ENCODE peak calls at places on chromosomes 13 and 19, in five cellular contexts. One of them, this sample, is unnamed.

GRCh38 chr13:39665763-39666162 is 10.3 kb downstream of the COG6 start:
- DNase-seq in psoas muscle: no peak
- DNase-seq in effector memory CD4-positive, alpha-beta T cell: no peak
- DNase-seq in IMR-90: no peak
- DNase-seq in colonic mucosa: no peak
- DNase-seq in this sample: no peak

GRCh38 chr19:2274937-2275535 is 6.9 kb downstream of the PEAK3 start:
- DNase-seq in psoas muscle: peak; percentile 84
- DNase-seq in effector memory CD4-positive, alpha-beta T cell: no peak
- DNase-seq in IMR-90: peak; percentile 64
- DNase-seq in colonic mucosa: peak; percentile 85
- DNase-seq in this sample: peak; percentile 59

GRCh38 chr13:40656358-40656757 is 10.1 kb downstream of the FOXO1 start:
- DNase-seq in psoas muscle: no peak
- DNase-seq in effector memory CD4-positive, alpha-beta T cell: no peak
- DNase-seq in IMR-90: no peak
- DNase-seq in colonic mucosa: no peak
- DNase-seq in this sample: no peak

GRCh38 chr13:31968473-31968872 is 63.1 kb upstream of the FRY start:
- DNase-seq in psoas muscle: no peak
- DNase-seq in effector memory CD4-positive, alpha-beta T cell: no peak
- DNase-seq in IMR-90: no peak
- DNase-seq in colonic mucosa: peak; percentile 55
- DNase-seq in this sample: no peak

GRCh38 chr13:48222358-48223015 is 10.5 kb upstream of the ITM2B start:
- DNase-seq in psoas muscle: peak; percentile 67
- DNase-seq in effector memory CD4-positive, alpha-beta T cell: no peak
- DNase-seq in IMR-90: peak; percentile 42
- DNase-seq in colonic mucosa: no peak
- DNase-seq in this sample: peak; percentile 73

GRCh38 chr13:20590568-20590967 is 23.6 kb downstream of the IFT88 start:
- DNase-seq in psoas muscle: no peak
- DNase-seq in effector memory CD4-positive, alpha-beta T cell: no peak
- DNase-seq in IMR-90: no peak
- DNase-seq in colonic mucosa: peak; percentile 45
- DNase-seq in this sample: no peak

GRCh38 chr13:113545931-113546516 is 38.5 kb upstream of the TFDP1 start:
- DNase-seq in psoas muscle: no peak
- DNase-seq in effector memory CD4-positive, alpha-beta T cell: no peak
- DNase-seq in IMR-90: no peak
- DNase-seq in colonic mucosa: no peak
- DNase-seq in this sample: peak; percentile 59

GRCh38 chr13:78176880-78177279 is 258.2 kb upstream of the EDNRB start:
- DNase-seq in psoas muscle: no peak
- DNase-seq in effector memory CD4-positive, alpha-beta T cell: no peak
- DNase-seq in IMR-90: no peak
- DNase-seq in colonic mucosa: no peak
- DNase-seq in this sample: no peak

GRCh38 chr13:32443111-32443510 is 15.2 kb upstream of the N4BP2L1 start:
- DNase-seq in psoas muscle: no peak
- DNase-seq in effector memory CD4-positive, alpha-beta T cell: peak; percentile 5
- DNase-seq in IMR-90: peak; percentile 23
- DNase-seq in colonic mucosa: no peak
- DNase-seq in this sample: no peak

GRCh38 chr13:74641586-74641985 is 507.4 kb upstream of the KLF12 start:
- DNase-seq in psoas muscle: no peak
- DNase-seq in effector memory CD4-positive, alpha-beta T cell: no peak
- DNase-seq in IMR-90: peak; percentile 74
- DNase-seq in colonic mucosa: no peak
- DNase-seq in this sample: no peak

GRCh38 chr19:21321134-21321533 is 8.1 kb downstream of the ZNF708 start:
- DNase-seq in psoas muscle: no peak
- DNase-seq in effector memory CD4-positive, alpha-beta T cell: no peak
- DNase-seq in IMR-90: no peak
- DNase-seq in colonic mucosa: no peak
- DNase-seq in this sample: no peak

GRCh38 chr13:71611292-71611691 is 255.7 kb downstream of the DACH1 start:
- DNase-seq in psoas muscle: no peak
- DNase-seq in effector memory CD4-positive, alpha-beta T cell: no peak
- DNase-seq in IMR-90: no peak
- DNase-seq in colonic mucosa: no peak
- DNase-seq in this sample: no peak

GRCh38 chr19:7483720-7484201 is 5.1 kb downstream of the PEX11G start:
- DNase-seq in psoas muscle: no peak
- DNase-seq in effector memory CD4-positive, alpha-beta T cell: no peak
- DNase-seq in IMR-90: no peak
- DNase-seq in colonic mucosa: peak; percentile 40
- DNase-seq in this sample: no peak

GRCh38 chr13:34207334-34207733 is 389.4 kb downstream of the RFC3 start:
- DNase-seq in psoas muscle: no peak
- DNase-seq in effector memory CD4-positive, alpha-beta T cell: no peak
- DNase-seq in IMR-90: peak; percentile 70
- DNase-seq in colonic mucosa: no peak
- DNase-seq in this sample: no peak

GRCh38 chr13:99263386-99263785 is 5.2 kb upstream of the GPR18 start:
- DNase-seq in psoas muscle: no peak
- DNase-seq in effector memory CD4-positive, alpha-beta T cell: no peak
- DNase-seq in IMR-90: no peak
- DNase-seq in colonic mucosa: no peak
- DNase-seq in this sample: no peak

GRCh38 chr19:45469835-45470146 is 2.0 kb downstream of the FOSB start:
- DNase-seq in psoas muscle: no peak
- DNase-seq in effector memory CD4-positive, alpha-beta T cell: no peak
- DNase-seq in IMR-90: no peak
- DNase-seq in colonic mucosa: no peak
- DNase-seq in this sample: peak; percentile 95

GRCh38 chr19:4197625-4198466 is 15.4 kb downstream of the ANKRD24 start:
- DNase-seq in psoas muscle: no peak
- DNase-seq in effector memory CD4-positive, alpha-beta T cell: no peak
- DNase-seq in IMR-90: no peak
- DNase-seq in colonic mucosa: no peak
- DNase-seq in this sample: no peak

GRCh38 chr13:26618726-26619125 is 61.2 kb downstream of the WASF3 start:
- DNase-seq in psoas muscle: no peak
- DNase-seq in effector memory CD4-positive, alpha-beta T cell: no peak
- DNase-seq in IMR-90: no peak
- DNase-seq in colonic mucosa: no peak
- DNase-seq in this sample: no peak

GRCh38 chr19:3497757-3498515 is 2.5 kb downstream of the DOHH start:
- DNase-seq in psoas muscle: no peak
- DNase-seq in effector memory CD4-positive, alpha-beta T cell: no peak
- DNase-seq in IMR-90: no peak
- DNase-seq in colonic mucosa: no peak
- DNase-seq in this sample: no peak

GRCh38 chr13:41668130-41668757 is 210.9 kb downstream of the RGCC start:
- DNase-seq in psoas muscle: no peak
- DNase-seq in effector memory CD4-positive, alpha-beta T cell: peak; percentile 3
- DNase-seq in IMR-90: peak; percentile 95
- DNase-seq in colonic mucosa: peak; percentile 50
- DNase-seq in this sample: peak; percentile 70

GRCh38 chr19:3867971-3868769 is 668 bp downstream of the ZFR2 start:
- DNase-seq in psoas muscle: no peak
- DNase-seq in effector memory CD4-positive, alpha-beta T cell: no peak
- DNase-seq in IMR-90: no peak
- DNase-seq in colonic mucosa: no peak
- DNase-seq in this sample: no peak

GRCh38 chr19:52689804-52690394 is 44.9 kb downstream of the ZNF611 start:
- DNase-seq in psoas muscle: peak; percentile 64
- DNase-seq in effector memory CD4-positive, alpha-beta T cell: no peak
- DNase-seq in IMR-90: no peak
- DNase-seq in colonic mucosa: peak; percentile 58
- DNase-seq in this sample: peak; percentile 46

GRCh38 chr13:33483471-33483870 is 197.9 kb upstream of the STARD13 start:
- DNase-seq in psoas muscle: no peak
- DNase-seq in effector memory CD4-positive, alpha-beta T cell: no peak
- DNase-seq in IMR-90: peak; percentile 28
- DNase-seq in colonic mucosa: no peak
- DNase-seq in this sample: no peak

GRCh38 chr19:16143399-16144215 is at the start of gene HSH2D:
- DNase-seq in psoas muscle: peak; percentile 66
- DNase-seq in effector memory CD4-positive, alpha-beta T cell: peak; percentile 65
- DNase-seq in IMR-90: no peak
- DNase-seq in colonic mucosa: peak; percentile 92
- DNase-seq in this sample: no peak

GRCh38 chr19:39845621-39846175 is 481 bp downstream of the FBL start:
- DNase-seq in psoas muscle: no peak
- DNase-seq in effector memory CD4-positive, alpha-beta T cell: no peak
- DNase-seq in IMR-90: no peak
- DNase-seq in colonic mucosa: no peak
- DNase-seq in this sample: no peak

DNA sequence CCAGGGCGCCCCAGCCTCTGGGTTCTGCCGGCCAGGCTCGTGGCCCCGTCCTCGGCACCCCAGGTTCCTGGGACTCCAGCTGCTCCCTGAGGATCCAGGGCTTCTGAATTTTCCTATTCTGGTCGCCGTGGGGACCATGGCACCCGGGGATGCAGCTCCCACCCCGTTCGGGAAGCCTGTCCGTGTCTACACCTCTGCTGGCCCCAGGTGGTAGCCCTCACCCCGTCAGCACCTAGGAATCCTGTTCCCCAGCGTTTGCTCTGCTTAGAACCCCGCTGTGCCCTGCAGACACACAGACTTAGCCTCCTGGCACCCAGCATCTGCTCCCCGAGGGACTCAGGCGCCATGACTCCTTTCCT is 960 bp downstream of the PPFIA3 start:
- DNase-seq in psoas muscle: no peak
- DNase-seq in effector memory CD4-positive, alpha-beta T cell: no peak
- DNase-seq in IMR-90: no peak
- DNase-seq in colonic mucosa: no peak
- DNase-seq in this sample: no peak
- H3K4me3 ChIP-seq in psoas muscle: peak overlapping the region; percentile 85
- H3K4me3 ChIP-seq in effector memory CD4-positive, alpha-beta T cell: peak overlapping the region; percentile 71
- H3K4me3 ChIP-seq in IMR-90: no peak overlapping the region
- H3K4me3 ChIP-seq in colonic mucosa: peak overlapping the region; percentile 68
- H3K4me3 ChIP-seq in this sample: peak overlapping the region; percentile 85

DNA sequence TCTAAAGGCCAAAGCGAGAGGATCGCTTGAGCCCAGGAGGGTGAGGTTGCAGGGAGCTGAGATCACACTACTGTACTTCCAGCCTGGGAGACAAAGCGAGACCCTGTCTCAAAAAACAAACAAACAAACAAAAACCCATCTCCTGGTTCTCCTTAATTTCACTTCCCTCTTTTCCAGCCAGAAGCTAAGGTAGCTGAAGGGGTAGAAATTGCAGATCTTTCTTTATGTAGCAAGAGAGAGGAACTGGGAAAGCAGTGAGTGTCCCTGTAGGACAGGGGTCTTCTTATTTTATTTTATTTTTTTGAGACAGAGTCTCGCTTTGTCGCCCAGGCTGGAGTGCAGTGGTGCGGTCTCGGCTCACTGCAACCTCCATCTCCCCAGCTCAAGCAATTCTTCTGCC is 4.5 kb upstream of the TSPAN16 start:
- DNase-seq in psoas muscle: no peak
- DNase-seq in effector memory CD4-positive, alpha-beta T cell: no peak
- DNase-seq in IMR-90: no peak
- DNase-seq in colonic mucosa: no peak
- DNase-seq in this sample: no peak
- H3K27ac ChIP-seq in psoas muscle: no peak overlapping the region
- H3K27ac ChIP-seq in effector memory CD4-positive, alpha-beta T cell: no peak overlapping the region
- H3K27ac ChIP-seq in IMR-90: no peak overlapping the region
- H3K27ac ChIP-seq in colonic mucosa: no peak overlapping the region
- H3K27ac ChIP-seq in this sample: no peak overlapping the region

GRCh38 chr19:58277748-58278147 is 1.0 kb upstream of the ZNF8 start:
- DNase-seq in psoas muscle: no peak
- DNase-seq in effector memory CD4-positive, alpha-beta T cell: no peak
- DNase-seq in IMR-90: no peak
- DNase-seq in colonic mucosa: peak; percentile 19
- DNase-seq in this sample: no peak

GRCh38 chr19:58279042-58279924 is 528 bp downstream of the ZNF8 start:
- DNase-seq in psoas muscle: peak; percentile 77
- DNase-seq in effector memory CD4-positive, alpha-beta T cell: peak; percentile 32
- DNase-seq in IMR-90: peak; percentile 51
- DNase-seq in colonic mucosa: peak; percentile 78
- DNase-seq in this sample: peak; percentile 84

GRCh38 chr19:58275564-58275963 is 3.2 kb upstream of the ZNF8 start:
- DNase-seq in psoas muscle: no peak
- DNase-seq in effector memory CD4-positive, alpha-beta T cell: no peak
- DNase-seq in IMR-90: no peak
- DNase-seq in colonic mucosa: no peak
- DNase-seq in this sample: no peak

GRCh38 chr19:58278156-58279041 is at the start of gene ZNF8:
- DNase-seq in psoas muscle: peak; percentile 97
- DNase-seq in effector memory CD4-positive, alpha-beta T cell: peak; percentile 95
- DNase-seq in IMR-90: peak; percentile 98
- DNase-seq in colonic mucosa: peak; percentile 99
- DNase-seq in this sample: peak; percentile 98

DNA sequence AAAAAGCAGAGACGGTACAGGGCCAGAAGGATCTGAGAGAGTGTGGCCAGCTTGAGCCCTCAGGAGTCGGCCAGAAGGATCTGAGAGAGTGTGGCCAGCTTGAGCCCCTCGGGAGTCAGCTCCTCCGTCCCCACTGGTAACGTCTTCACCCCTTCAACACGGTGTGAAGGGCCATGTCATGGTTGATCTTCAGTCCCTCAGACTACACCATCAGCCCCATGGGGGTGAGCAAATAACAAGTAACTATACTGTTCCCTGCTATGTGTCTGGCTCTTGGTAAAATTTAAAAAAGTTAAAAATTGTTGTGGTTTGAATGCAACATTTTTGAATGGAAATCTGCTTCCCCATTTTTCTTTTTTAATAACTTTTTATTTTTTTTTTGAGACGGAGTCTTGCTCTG is 1.6 kb upstream of the ZNF8 start:
- DNase-seq in psoas muscle: no peak
- DNase-seq in effector memory CD4-positive, alpha-beta T cell: no peak
- DNase-seq in IMR-90: no peak
- DNase-seq in colonic mucosa: no peak
- DNase-seq in this sample: no peak
- H3K9me3 ChIP-seq in psoas muscle: peaks cover 46% of the 10 kb centered on the region
- H3K9me3 ChIP-seq in effector memory CD4-positive, alpha-beta T cell: peaks cover 7% of the 10 kb centered on the region
- H3K9me3 ChIP-seq in IMR-90: peaks cover 39% of the 10 kb centered on the region
- H3K9me3 ChIP-seq in colonic mucosa: peaks cover 8% of the 10 kb centered on the region
- H3K9me3 ChIP-seq in this sample: peaks cover 5% of the 10 kb centered on the region

DNA sequence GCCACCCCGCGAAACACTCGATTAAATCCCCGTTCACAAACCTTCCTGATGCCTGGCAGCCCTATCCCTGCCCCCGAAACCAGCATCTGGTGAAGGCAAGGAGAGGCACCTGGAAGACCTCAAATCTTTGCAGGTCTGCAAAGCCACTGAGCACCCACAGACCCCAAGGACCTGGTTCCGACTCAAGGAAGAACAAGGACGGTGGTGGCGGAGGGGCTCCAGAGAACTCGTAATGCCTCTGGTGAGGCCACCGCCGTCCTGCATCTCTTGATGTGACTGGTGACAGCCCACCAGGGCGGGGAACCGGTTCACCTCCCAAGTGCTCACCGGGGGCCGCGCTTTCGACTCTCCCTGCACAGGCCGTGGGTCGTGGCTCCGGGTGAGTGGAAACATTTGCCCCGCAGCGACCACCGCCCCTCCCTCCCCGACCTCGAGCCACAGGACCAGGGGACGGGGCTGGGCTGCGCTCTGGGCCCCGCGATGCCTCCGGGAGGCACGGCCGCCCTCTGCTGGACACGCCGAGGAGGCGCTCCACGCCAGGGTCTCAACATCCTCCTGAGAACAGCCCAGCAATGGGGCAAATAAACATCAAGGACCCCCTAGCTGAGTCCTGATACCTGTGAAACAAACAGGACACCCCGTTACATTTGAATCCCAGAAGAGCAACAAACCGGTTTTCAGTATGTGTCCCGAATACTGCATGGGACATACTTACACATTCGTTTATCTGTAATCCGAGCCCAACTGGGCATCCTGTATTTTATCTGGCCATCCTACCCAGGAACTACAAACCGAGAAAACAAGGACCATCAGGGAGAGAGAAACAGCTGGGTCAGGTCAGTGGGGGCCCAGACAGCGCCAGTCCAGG is 3.9 kb upstream of the PLPP2 start:
- DNase-seq in psoas muscle: peak; percentile 52
- DNase-seq in effector memory CD4-positive, alpha-beta T cell: no peak
- DNase-seq in IMR-90: peak; percentile 12
- DNase-seq in colonic mucosa: peak; percentile 42
- DNase-seq in this sample: no peak
- H3K4me3 ChIP-seq in psoas muscle: peak overlapping the region; percentile 22
- H3K4me3 ChIP-seq in effector memory CD4-positive, alpha-beta T cell: no peak overlapping the region
- H3K4me3 ChIP-seq in IMR-90: no peak overlapping the region
- H3K4me3 ChIP-seq in colonic mucosa: no peak overlapping the region
- H3K4me3 ChIP-seq in this sample: no peak overlapping the region

This sample was measured in tibial artery.